ENCODE peak calls at places on chromosome 10, in six cellular contexts. One of them, this sample, is unnamed.

GRCh38 chr10:807958-808353 is 118.5 kb upstream of the DIP2C start:
- DNase-seq in neural crest cell: no peak
- DNase-seq in HS-5: no peak
- DNase-seq in MG63: no peak
- DNase-seq in iPS-NIHi11: no peak
- DNase-seq in caudate nucleus: no peak
- DNase-seq in this sample: no peak

GRCh38 chr10:120634629-120635028 is 177.6 kb downstream of the PLPP4 start:
- DNase-seq in neural crest cell: peak; percentile 19
- DNase-seq in HS-5: no peak
- DNase-seq in MG63: no peak
- DNase-seq in iPS-NIHi11: peak; percentile 61
- DNase-seq in caudate nucleus: no peak
- DNase-seq in this sample: no peak

GRCh38 chr10:131645756-131646155 is 255.1 kb upstream of the PPP2R2D start:
- DNase-seq in neural crest cell: no peak
- DNase-seq in HS-5: no peak
- DNase-seq in MG63: no peak
- DNase-seq in iPS-NIHi11: no peak
- DNase-seq in caudate nucleus: no peak
- DNase-seq in this sample: no peak

GRCh38 chr10:77892021-77892739 is 34.4 kb downstream of the DLG5 start:
- DNase-seq in neural crest cell: no peak
- DNase-seq in HS-5: no peak
- DNase-seq in MG63: no peak
- DNase-seq in iPS-NIHi11: no peak
- DNase-seq in caudate nucleus: no peak
- DNase-seq in this sample: no peak

GRCh38 chr10:117663750-117664149 is 121.2 kb downstream of the EMX2 start:
- DNase-seq in neural crest cell: no peak
- DNase-seq in HS-5: peak; percentile 56
- DNase-seq in MG63: peak; percentile 50
- DNase-seq in iPS-NIHi11: no peak
- DNase-seq in caudate nucleus: no peak
- DNase-seq in this sample: no peak

GRCh38 chr10:47025540-47026300 is 114.5 kb downstream of the PTPN20 start:
- DNase-seq in neural crest cell: no peak
- DNase-seq in HS-5: peak; percentile 28
- DNase-seq in MG63: peak; percentile 89
- DNase-seq in iPS-NIHi11: no peak
- DNase-seq in caudate nucleus: no peak
- DNase-seq in this sample: no peak

GRCh38 chr10:19096674-19097073 is 48.1 kb downstream of the MALRD1 start:
- DNase-seq in neural crest cell: no peak
- DNase-seq in HS-5: no peak
- DNase-seq in MG63: no peak
- DNase-seq in iPS-NIHi11: no peak
- DNase-seq in caudate nucleus: no peak
- DNase-seq in this sample: no peak

GRCh38 chr10:48881937-48882336 is 57.7 kb downstream of the LRRC18 start:
- DNase-seq in neural crest cell: no peak
- DNase-seq in HS-5: no peak
- DNase-seq in MG63: no peak
- DNase-seq in iPS-NIHi11: no peak
- DNase-seq in caudate nucleus: no peak
- DNase-seq in this sample: no peak

GRCh38 chr10:100652406-100653130 is 92.8 kb upstream of the PAX2 start:
- DNase-seq in neural crest cell: no peak
- DNase-seq in HS-5: no peak
- DNase-seq in MG63: no peak
- DNase-seq in iPS-NIHi11: no peak
- DNase-seq in caudate nucleus: no peak
- DNase-seq in this sample: no peak

GRCh38 chr10:25974897-25975459 is 40.9 kb downstream of the MYO3A start:
- DNase-seq in neural crest cell: no peak
- DNase-seq in HS-5: no peak
- DNase-seq in MG63: no peak
- DNase-seq in iPS-NIHi11: no peak
- DNase-seq in caudate nucleus: no peak
- DNase-seq in this sample: no peak

GRCh38 chr10:84158061-84158460 is 15.5 kb upstream of the GPR15LG start:
- DNase-seq in neural crest cell: no peak
- DNase-seq in HS-5: no peak
- DNase-seq in MG63: no peak
- DNase-seq in iPS-NIHi11: no peak
- DNase-seq in caudate nucleus: no peak
- DNase-seq in this sample: no peak

This sample was measured in retina.